ENCODE peak calls at places on chromosomes 3 and 15, in seven cellular contexts. V, G, O, B, W, T and N are unnamed samples.

GRCh38 chr3:44995142-44995770 is 19.2 kb downstream of the EXOSC7 start:
- DNase-seq in T (no peak), B (no peak), V (peak; percentile 64), W (peak; percentile 53), O (no peak), G (no peak), N (peak; percentile 68)

GRCh38 chr3:150786791-150787190 is 23.8 kb upstream of the SIAH2 start:
- DNase-seq in B (no peak), T (peak; percentile 80), O (no peak), V (peak; percentile 79), G (no peak), W (no peak), N (peak; percentile 45)

GRCh38 chr3:134423153-134423552 is 48.9 kb upstream of the AMOTL2 start:
- DNase-seq in O (no peak), B (no peak), T (no peak), W (no peak), V (peak; percentile 11), G (peak; percentile 31), N (peak; percentile 39)

GRCh38 chr3:128806588-128806987 is 72.8 kb upstream of the ACAD9 start:
- DNase-seq in B (no peak), W (no peak), G (no peak), V (no peak), T (no peak), O (no peak), N (no peak)

GRCh38 chr15:78750566-78750965 is 60.7 kb downstream of the ADAMTS7 start:
- DNase-seq in T (no peak), V (peak; percentile 10), G (no peak), W (no peak), O (no peak), B (no peak), N (peak; percentile 55)

GRCh38 chr3:69819283-69819682 is 80.0 kb downstream of the MITF start:
- DNase-seq in B (no peak), V (no peak), G (no peak), W (no peak), T (no peak), O (no peak), N (no peak)

GRCh38 chr3:59998040-59998439 is 948.2 kb upstream of the CFAP20DC start:
- DNase-seq in G (peak; percentile 25), B (no peak), W (no peak), O (no peak), V (no peak), T (no peak), N (no peak)

GRCh38 chr3:8757551-8758518 is 11.6 kb downstream of the OXTR start:
- DNase-seq in W (no peak), B (no peak), T (no peak), V (peak; percentile 56), G (no peak), O (no peak), N (peak; percentile 95)

GRCh38 chr3:29324180-29324651 is 43.3 kb downstream of the RBMS3 start:
- DNase-seq in G (no peak), B (no peak), W (peak; percentile 9), V (peak; percentile 85), T (no peak), O (peak; percentile 94), N (peak; percentile 87)

GRCh38 chr3:4595709-4596108 is 102.6 kb downstream of the ITPR1 start:
- DNase-seq in B (no peak), W (no peak), V (no peak), O (no peak), G (no peak), T (no peak), N (no peak)

GRCh38 chr3:69746119-69746518 is 6.9 kb downstream of the MITF start:
- DNase-seq in T (no peak), G (no peak), V (no peak), W (no peak), B (no peak), O (no peak), N (no peak)

GRCh38 chr15:82543155-82543554 is 2.9 kb upstream of the RPS17 start:
- DNase-seq in V (no peak), W (no peak), T (no peak), O (peak; percentile 59), G (peak; percentile 71), B (no peak), N (peak; percentile 77)

GRCh38 chr3:114496021-114496434 is 202.2 kb downstream of the TIGIT start:
- DNase-seq in V (no peak), O (no peak), T (peak; percentile 36), W (no peak), B (peak; percentile 68), G (no peak), N (peak; percentile 83)

GRCh38 chr15:87604857-87605446 is 651.6 kb downstream of the NTRK3 start:
- DNase-seq in T (no peak), W (peak; percentile 54), B (no peak), O (peak; percentile 12), V (peak; percentile 7), G (peak; percentile 71), N (peak; percentile 18)

GRCh38 chr3:72960812-72961518 is 35.6 kb upstream of the PPP4R2 start:
- DNase-seq in W (peak; percentile 86), B (no peak), G (no peak), O (no peak), V (no peak), T (peak; percentile 54), N (peak; percentile 73)

GRCh38 chr3:10666621-10667020 is 149.4 kb upstream of the SLC6A11 start:
- DNase-seq in V (no peak), B (no peak), O (no peak), G (no peak), T (no peak), W (peak; percentile 35), N (no peak)

GRCh38 chr15:93428135-93428534 is 339.1 kb upstream of the RGMA start:
- DNase-seq in W (peak; percentile 44), G (no peak), B (peak; percentile 19), V (no peak), T (no peak), O (no peak), N (no peak)

GRCh38 chr3:150384517-150385212 is 23.4 kb upstream of the TSC22D2 start:
- DNase-seq in W (peak; percentile 62), T (no peak), O (peak; percentile 54), B (no peak), G (peak; percentile 89), V (no peak), N (no peak)

GRCh38 chr15:55552926-55553325 is 35.2 kb downstream of the PYGO1 start:
- DNase-seq in O (no peak), T (no peak), V (no peak), W (peak; percentile 49), G (peak; percentile 34), B (no peak), N (peak; percentile 3)

GRCh38 chr15:40066531-40066930 is 27.6 kb upstream of the SRP14 start:
- DNase-seq in B (no peak), W (no peak), T (no peak), O (no peak), G (no peak), V (peak; percentile 19), N (no peak)
- H3K27ac ChIP-seq in B (no peak overlapping the region), W (no peak overlapping the region), T (no peak overlapping the region), O (no peak overlapping the region), G (peak overlapping the region; percentile 39), V (no peak overlapping the region), N (no peak overlapping the region)

GRCh38 chr15:89448825-89449224 is 47.6 kb downstream of the RHCG start:
- DNase-seq in G (no peak), O (no peak), B (no peak), V (no peak), T (no peak), W (no peak), N (no peak)
- TF ChIP-seq EZH2 in G (no peak), O (no peak), B (no peak), V (no peak), T (no peak), W (no peak), N (no peak)

DNA sequence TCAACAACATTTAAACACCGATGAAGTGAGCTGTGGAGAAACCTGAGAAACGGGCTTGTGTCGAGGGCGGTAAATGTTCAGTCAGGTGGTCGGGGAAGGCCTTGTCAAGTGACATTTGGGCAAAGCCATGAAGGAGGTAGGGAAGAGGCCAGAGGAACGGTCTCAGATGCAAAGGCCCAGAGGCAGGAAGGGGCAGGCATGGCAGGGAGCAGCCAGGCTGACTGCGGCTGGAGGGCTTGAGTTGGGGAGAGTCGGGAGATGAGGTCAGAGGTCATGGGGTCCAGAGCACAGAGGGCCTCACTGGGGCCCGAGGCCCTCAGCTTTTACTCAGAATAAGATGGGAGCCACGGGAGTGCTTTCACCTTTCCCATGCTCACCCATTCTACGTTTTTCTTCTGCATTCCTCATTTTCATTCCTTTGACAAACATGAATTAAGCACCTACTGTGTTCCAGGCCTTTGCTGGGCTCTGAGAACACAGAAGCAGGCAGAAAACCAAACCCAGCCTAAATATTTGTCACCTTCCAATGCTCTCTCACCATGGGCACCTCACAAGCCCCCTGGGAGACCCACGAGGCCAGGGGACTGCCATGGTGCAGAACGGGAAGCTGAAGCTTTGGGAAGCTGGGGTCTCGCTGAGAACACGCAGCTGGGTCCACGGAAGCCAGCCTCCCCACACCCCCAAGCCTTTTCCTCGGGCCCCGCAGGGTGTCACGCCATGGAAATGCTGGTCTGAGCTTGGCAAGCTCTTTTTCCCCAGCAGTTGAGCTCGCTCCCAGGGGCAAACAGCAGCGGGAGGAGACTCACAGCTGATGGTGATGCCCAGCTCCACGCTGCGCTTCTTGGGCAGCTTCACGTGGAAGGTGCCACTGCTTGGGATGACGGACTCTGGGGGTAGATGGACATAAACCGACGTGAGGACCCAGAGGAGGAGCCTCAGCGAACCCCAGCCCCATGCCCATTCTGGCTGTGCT is 27.9 kb downstream of the GRIP2 start:
- DNase-seq in T (no peak), O (no peak), G (no peak), W (no peak), B (no peak), V (no peak), N (no peak)
- H3K9me2 ChIP-seq in T (no peaks in the 10 kb centered on the region), O (no peaks in the 10 kb centered on the region), G (no peaks in the 10 kb centered on the region), W (no peaks in the 10 kb centered on the region), B (no peaks in the 10 kb centered on the region), V (no peaks in the 10 kb centered on the region), N (no peaks in the 10 kb centered on the region)

GRCh38 chr15:90271459-90272166 is 6.1 kb downstream of the NGRN start:
- DNase-seq in G (no peak), W (no peak), V (no peak), O (no peak), B (no peak), T (no peak), N (no peak)
- H3K27ac ChIP-seq in G (peak overlapping the region; percentile 6), W (no peak overlapping the region), V (no peak overlapping the region), O (no peak overlapping the region), B (no peak overlapping the region), T (no peak overlapping the region), N (no peak overlapping the region)

DNA sequence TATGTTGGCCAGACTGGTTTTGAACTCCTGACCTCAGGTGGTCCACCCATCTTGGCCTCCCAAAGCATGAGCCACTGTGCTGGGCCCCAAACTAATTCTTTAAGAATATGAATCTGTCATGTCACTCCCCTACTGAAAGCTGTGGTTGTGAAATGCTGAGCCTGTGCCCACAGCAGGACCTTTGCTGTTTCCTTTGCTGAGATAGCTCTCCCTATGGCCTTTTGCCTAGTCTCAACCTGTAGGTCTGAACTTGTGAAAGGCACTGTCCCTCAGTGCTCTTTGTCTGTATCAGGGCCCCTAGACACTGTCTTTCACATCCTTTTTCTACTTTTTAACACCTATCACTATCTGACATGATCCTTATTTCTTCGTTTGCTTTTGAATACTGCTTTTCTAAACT is 62.7 kb upstream of the CCR4 start:
- DNase-seq in T (no peak), V (no peak), W (no peak), O (peak; percentile 89), G (no peak), B (no peak), N (no peak)
- TF ChIP-seq EZH2 in T (no peak), V (no peak), W (no peak), O (no peak), G (no peak), B (no peak), N (no peak)